ENCODE peak calls at places on chromosomes 3 and 15, in six cellular contexts. J, U, L, H, S and P are unnamed samples.

GRCh38 chr3:53816430-53816829 is 29.8 kb downstream of the CHDH start:
- DNase-seq in J (no peak), U (no peak), L (no peak), H (no peak), S (no peak), P (no peak)

GRCh38 chr3:197309528-197310361 is 11.3 kb upstream of the DLG1 start:
- DNase-seq in J (peak; percentile 96), U (no peak), L (no peak), H (no peak), S (peak; percentile 75), P (no peak)

GRCh38 chr15:31214158-31214863 is 112.3 kb upstream of the KLF13 start:
- DNase-seq in J (no peak), U (no peak), L (peak; percentile 47), H (no peak), S (no peak), P (no peak)

GRCh38 chr3:194906229-194906629 is 220.5 kb downstream of the FAM43A start:
- DNase-seq in J (peak; percentile 79), U (no peak), L (no peak), H (no peak), S (peak; percentile 71), P (no peak)

GRCh38 chr3:354433-354832 is 157.9 kb downstream of the CHL1 start:
- DNase-seq in J (peak; percentile 49), U (no peak), L (peak; percentile 27), H (no peak), S (peak; percentile 10), P (peak; percentile 49)

GRCh38 chr3:112979244-112979832 is 4.4 kb upstream of the CD200R1 start:
- DNase-seq in J (peak; percentile 35), U (no peak), L (no peak), H (no peak), S (peak; percentile 48), P (no peak)

GRCh38 chr3:129122697-129123055 is 1.1 kb upstream of the RAB43 start:
- DNase-seq in J (no peak), U (no peak), L (no peak), H (peak; percentile 31), S (no peak), P (no peak)

GRCh38 chr3:69999191-70000027 is at the start of gene SAMMSON:
- DNase-seq in J (peak; percentile 71), U (no peak), L (no peak), H (no peak), S (no peak), P (no peak)

GRCh38 chr15:100766225-100767001 is 113.2 kb upstream of the ALDH1A3 start:
- DNase-seq in J (no peak), U (no peak), L (no peak), H (no peak), S (no peak), P (no peak)

GRCh38 chr3:124248471-124249028 is 256.6 kb upstream of the ROPN1 start:
- DNase-seq in J (peak; percentile 80), U (no peak), L (no peak), H (peak; percentile 42), S (peak; percentile 79), P (no peak)

GRCh38 chr3:8324727-8325126 is 176.9 kb upstream of the LMCD1 start:
- DNase-seq in J (peak; percentile 54), U (peak; percentile 22), L (peak; percentile 72), H (peak; percentile 48), S (peak; percentile 21), P (no peak)

GRCh38 chr15:40360015-40360414 is 2.0 kb downstream of the DISP2 start:
- DNase-seq in J (no peak), U (no peak), L (no peak), H (no peak), S (no peak), P (no peak)

GRCh38 chr3:112303811-112304325 is 9.9 kb upstream of the SLC9C1 start:
- DNase-seq in J (peak; percentile 50), U (no peak), L (peak; percentile 38), H (no peak), S (peak; percentile 53), P (peak; percentile 27)

GRCh38 chr3:88180398-88180999 is 30.7 kb downstream of the C3orf38 start:
- DNase-seq in J (peak; percentile 52), U (no peak), L (peak; percentile 48), H (no peak), S (peak; percentile 48), P (peak; percentile 14)

GRCh38 chr3:57575966-57576610 is 20.0 kb downstream of the PDE12 start:
- DNase-seq in J (no peak), U (no peak), L (no peak), H (no peak), S (no peak), P (no peak)

GRCh38 chr3:194139085-194139976 is 3.4 kb downstream of the HES1 start:
- DNase-seq in J (peak; percentile 79), U (no peak), L (peak; percentile 8), H (no peak), S (peak; percentile 92), P (no peak)

GRCh38 chr3:117622130-117622841 is 912.7 kb downstream of the TUSC7 start:
- DNase-seq in J (peak; percentile 68), U (no peak), L (no peak), H (no peak), S (peak; percentile 91), P (no peak)

GRCh38 chr3:127406309-127407025 is 118.6 kb upstream of the PRR20G start:
- DNase-seq in J (peak; percentile 26), U (no peak), L (no peak), H (peak; percentile 28), S (no peak), P (no peak)

GRCh38 chr15:100334015-100334414 is 7.8 kb downstream of the ADAMTS17 start:
- DNase-seq in J (no peak), U (no peak), L (no peak), H (no peak), S (no peak), P (no peak)

GRCh38 chr3:166685246-166685645 is 694.9 kb downstream of the ZBBX start:
- DNase-seq in J (no peak), U (no peak), L (no peak), H (no peak), S (no peak), P (no peak)

GRCh38 chr3:4417449-4417848 is 49.6 kb downstream of the SUMF1 start:
- DNase-seq in J (peak; percentile 66), U (no peak), L (no peak), H (no peak), S (no peak), P (no peak)

GRCh38 chr3:173770011-173770410 is 372.5 kb downstream of the NLGN1 start:
- DNase-seq in J (peak; percentile 26), U (no peak), L (no peak), H (no peak), S (peak; percentile 36), P (no peak)

GRCh38 chr3:55269096-55269495 is 218.0 kb downstream of the WNT5A start:
- DNase-seq in J (peak; percentile 13), U (no peak), L (no peak), H (no peak), S (no peak), P (no peak)

GRCh38 chr15:34772312-34772711 is 17.5 kb upstream of the GJD2 start:
- DNase-seq in J (no peak), U (no peak), L (no peak), H (no peak), S (no peak), P (no peak)

GRCh38 chr15:31372635-31373091 is 46.0 kb downstream of the KLF13 start:
- DNase-seq in J (peak; percentile 80), U (no peak), L (no peak), H (no peak), S (no peak), P (no peak)

GRCh38 chr3:171172070-171172469 is 145.6 kb upstream of the SLC2A2 start:
- DNase-seq in J (no peak), U (no peak), L (no peak), H (no peak), S (no peak), P (no peak)